ENCODE peak calls at places on chromosomes 1 and 21, in ten cellular contexts. Z is DND-41, Y is PC-9, R is fibroblast of lung, X is heart right ventricle, D is Panc1, M is mammary epithelial cell, I is lower lobe of right lung, A is ascending aorta, V is upper lobe of right lung. Q is an unnamed sample.

GRCh38 chr21:41090981-41091380 is 77.0 kb upstream of the BACE2 start:
- DNase-seq in D (no peak), I (peak), A (no peak), X (no peak), V (no peak), Y (no peak), Z (no peak), R (no peak), M (no peak), Q (no peak)

GRCh38 chr1:182038220-182038619 is 23.3 kb downstream of the ZNF648 start:
- DNase-seq in D (no peak), R (no peak), V (no peak), Y (no peak), I (no peak), Z (no peak), X (no peak), M (no peak), A (no peak), Q (no peak)

GRCh38 chr1:40650075-40650474 is 15.4 kb downstream of the RIMS3 start:
- DNase-seq in M (no peak), R (no peak), Z (no peak), V (no peak), X (no peak), D (no peak), Y (no peak), A (no peak), I (no peak), Q (no peak)

GRCh38 chr1:20151906-20152598 is 12.9 kb downstream of the PLA2G2F start:
- DNase-seq in A (no peak), X (peak), M (peak), I (peak), V (peak), Z (peak), R (peak), D (peak), Y (peak), Q (no peak)

GRCh38 chr1:2231667-2232254 is 3.6 kb downstream of the SKI start:
- DNase-seq in R (peak), D (no peak), I (peak), Y (peak), M (peak), Z (no peak), A (peak), V (peak), X (peak), Q (no peak)

GRCh38 chr21:34630536-34631143 is 15.7 kb upstream of the RCAN1 start:
- DNase-seq in R (peak), I (no peak), A (no peak), Y (no peak), M (peak), D (peak), Z (peak), V (no peak), X (peak), Q (no peak)

GRCh38 chr1:8670371-8670818 is 147.0 kb downstream of the RERE start:
- DNase-seq in R (no peak), M (no peak), X (no peak), Y (no peak), Z (no peak), D (no peak), A (no peak), I (no peak), V (no peak), Q (no peak)

GRCh38 chr1:195251900-195252299 is 1356.3 kb downstream of the KCNT2 start:
- DNase-seq in R (no peak), Z (no peak), D (no peak), M (no peak), Y (no peak), A (no peak), X (no peak), I (no peak), V (no peak), Q (no peak)

GRCh38 chr1:9194024-9194423 is 40.5 kb upstream of the H6PD start:
- DNase-seq in V (no peak), R (no peak), X (no peak), M (no peak), Z (no peak), Y (peak), A (no peak), I (no peak), D (no peak), Q (no peak)

GRCh38 chr1:16018749-16019515 is 1.1 kb upstream of the HSPB7 start:
- DNase-seq in A (no peak), Y (no peak), V (no peak), X (no peak), Z (no peak), I (no peak), D (no peak), M (no peak), R (no peak), Q (no peak)

DNA sequence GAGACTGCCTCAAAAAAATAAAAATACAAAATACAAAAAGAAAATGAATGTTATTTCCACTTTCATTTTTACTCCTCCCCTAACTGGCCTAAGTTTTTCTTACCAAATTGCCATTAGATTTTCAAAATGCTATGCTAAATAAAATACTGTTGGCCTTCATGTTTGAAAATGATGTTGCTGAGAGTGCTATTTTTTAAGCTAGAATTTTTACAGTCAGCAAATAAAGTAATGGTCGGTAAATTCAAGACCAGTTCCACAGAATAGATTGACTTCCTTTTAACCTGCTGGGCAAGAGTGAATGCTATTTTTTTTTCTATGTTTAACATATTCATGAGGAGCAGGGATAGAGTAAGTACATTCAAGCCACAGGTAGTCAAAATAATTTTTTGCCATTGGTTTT is 31.7 kb downstream of the ZNF281 start:
- DNase-seq in I (no peak), V (no peak), D (no peak), Z (no peak), R (no peak), Y (no peak), A (no peak), X (no peak), M (no peak), Q (no peak)
- H3K27ac ChIP-seq in I (no peak), V (no peak), D (peak), Z (no peak), R (no peak), Y (peak), A (no peak), X (no peak), M (no peak), Q (peak)

DNA sequence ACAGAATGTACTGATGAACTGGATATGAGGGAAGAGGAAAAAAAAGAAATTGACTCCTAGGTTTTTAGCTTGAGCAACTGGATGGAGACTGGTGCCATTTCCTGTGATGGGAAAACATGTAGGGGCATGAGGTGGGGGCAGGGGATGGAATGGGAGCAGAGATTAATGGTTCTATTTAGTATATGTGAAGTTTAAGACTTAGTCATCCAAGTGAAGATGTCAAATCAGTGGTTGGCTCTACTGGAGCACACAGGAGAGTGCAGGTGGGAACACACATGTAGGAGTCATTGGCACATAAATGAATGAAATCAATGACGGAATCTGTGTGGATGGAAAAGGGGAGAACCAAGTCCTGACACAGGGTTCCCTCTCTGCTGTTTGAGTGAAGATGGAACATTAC is 224.4 kb upstream of the COA6 start:
- DNase-seq in D (no peak), A (no peak), I (no peak), R (no peak), X (no peak), Z (no peak), V (no peak), M (peak), Y (no peak), Q (no peak)
- H3K27ac ChIP-seq in D (no peak), A (no peak), I (no peak), R (no peak), X (no peak), Z (no peak), V (no peak), M (peak), Y (no peak), Q (peak)

DNA sequence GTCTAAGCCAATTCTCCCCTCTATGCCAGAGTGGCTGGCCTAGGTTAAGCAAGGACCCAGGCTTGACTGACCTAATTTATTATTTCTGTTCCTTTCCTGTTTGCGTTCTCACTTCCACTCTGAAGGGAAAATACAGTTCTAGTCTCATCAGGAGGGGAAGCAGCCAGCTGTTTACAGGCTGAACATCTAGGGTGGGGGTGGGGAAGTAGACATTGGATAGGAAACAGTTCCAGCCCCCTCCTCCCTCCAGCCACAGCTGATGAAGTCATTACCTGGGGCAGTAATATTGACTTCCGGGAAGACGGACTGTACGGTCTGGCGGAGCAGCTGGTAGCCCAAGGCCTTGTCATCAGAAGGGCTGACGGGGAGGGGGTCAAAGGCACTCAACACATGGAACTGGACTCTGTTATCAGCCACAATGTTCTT is 17.6 kb downstream of the PM20D1 start:
- DNase-seq in D (no peak), A (no peak), V (no peak), Z (no peak), Y (no peak), R (no peak), M (no peak), X (no peak), I (no peak), Q (no peak)
- H3K27ac ChIP-seq in D (no peak), A (no peak), V (no peak), Z (no peak), Y (no peak), R (no peak), M (no peak), X (no peak), I (no peak), Q (no peak)

DNA sequence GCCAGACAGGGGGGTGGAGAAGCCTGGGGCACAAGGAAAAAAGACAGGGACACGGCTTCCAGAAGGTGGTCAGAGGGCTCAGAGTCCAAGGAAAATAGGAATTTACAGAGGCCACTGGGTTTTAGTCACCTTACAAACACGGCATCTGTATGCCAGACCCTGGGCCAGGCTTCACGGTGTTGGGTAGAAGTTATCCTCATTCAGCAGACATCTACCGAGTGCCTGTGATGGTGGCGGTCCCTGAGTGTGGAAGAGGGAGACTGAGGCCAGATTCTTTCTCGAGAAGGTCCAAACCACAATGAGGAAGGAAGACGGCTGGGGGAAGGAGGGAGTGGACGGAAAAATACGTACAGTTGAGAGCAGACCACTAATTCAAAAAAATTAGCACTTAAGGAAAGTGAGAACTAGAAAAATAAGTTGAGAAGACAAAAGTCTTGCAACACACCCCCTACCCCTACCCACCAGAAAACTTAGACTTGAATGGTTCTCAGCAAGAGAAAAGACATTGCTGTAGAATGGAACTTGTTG is 864 bp upstream of the BTG2 start:
- DNase-seq in A (no peak), M (no peak), I (no peak), Z (no peak), X (no peak), D (no peak), V (peak), Y (no peak), R (no peak), Q (no peak)
- H3K27ac ChIP-seq in A (peak), M (peak), I (peak), Z (peak), X (peak), D (peak), V (peak), Y (no peak), R (no peak), Q (peak)

DNA sequence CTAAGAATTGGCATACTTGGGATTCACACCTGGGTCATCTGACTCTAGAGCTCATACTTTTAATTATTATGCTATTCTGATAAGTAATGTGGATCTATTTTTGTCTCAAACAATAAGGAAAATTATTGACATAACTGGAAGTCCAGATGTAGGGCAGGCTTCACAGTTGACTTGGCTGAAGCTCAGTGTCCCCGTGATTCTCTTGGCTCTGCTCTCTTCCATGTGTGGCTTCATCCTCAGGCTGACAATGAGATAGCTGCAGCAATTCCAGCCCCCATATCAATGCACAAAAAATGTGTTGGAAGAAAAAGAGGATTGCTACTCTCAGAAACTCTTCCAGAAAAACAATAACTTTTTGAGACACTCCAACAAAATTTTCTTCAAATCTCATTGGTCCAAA is 23.8 kb downstream of the HSD11B1 start:
- DNase-seq in I (no peak), Y (no peak), R (no peak), D (no peak), A (no peak), V (no peak), Z (no peak), X (peak), M (no peak), Q (no peak)
- H3K27ac ChIP-seq in I (no peak), Y (no peak), R (no peak), D (no peak), A (no peak), V (no peak), Z (no peak), X (peak), M (no peak), Q (no peak)

GRCh38 chr1:198529414-198529813 is 11.1 kb downstream of the ATP6V1G3 start:
- DNase-seq in X (no peak), R (peak), Z (no peak), D (no peak), Y (no peak), V (no peak), M (no peak), A (no peak), I (no peak), Q (no peak)
- H3K27ac ChIP-seq in X (no peak), R (no peak), Z (no peak), D (no peak), Y (no peak), V (no peak), M (no peak), A (no peak), I (no peak), Q (no peak)

DNA sequence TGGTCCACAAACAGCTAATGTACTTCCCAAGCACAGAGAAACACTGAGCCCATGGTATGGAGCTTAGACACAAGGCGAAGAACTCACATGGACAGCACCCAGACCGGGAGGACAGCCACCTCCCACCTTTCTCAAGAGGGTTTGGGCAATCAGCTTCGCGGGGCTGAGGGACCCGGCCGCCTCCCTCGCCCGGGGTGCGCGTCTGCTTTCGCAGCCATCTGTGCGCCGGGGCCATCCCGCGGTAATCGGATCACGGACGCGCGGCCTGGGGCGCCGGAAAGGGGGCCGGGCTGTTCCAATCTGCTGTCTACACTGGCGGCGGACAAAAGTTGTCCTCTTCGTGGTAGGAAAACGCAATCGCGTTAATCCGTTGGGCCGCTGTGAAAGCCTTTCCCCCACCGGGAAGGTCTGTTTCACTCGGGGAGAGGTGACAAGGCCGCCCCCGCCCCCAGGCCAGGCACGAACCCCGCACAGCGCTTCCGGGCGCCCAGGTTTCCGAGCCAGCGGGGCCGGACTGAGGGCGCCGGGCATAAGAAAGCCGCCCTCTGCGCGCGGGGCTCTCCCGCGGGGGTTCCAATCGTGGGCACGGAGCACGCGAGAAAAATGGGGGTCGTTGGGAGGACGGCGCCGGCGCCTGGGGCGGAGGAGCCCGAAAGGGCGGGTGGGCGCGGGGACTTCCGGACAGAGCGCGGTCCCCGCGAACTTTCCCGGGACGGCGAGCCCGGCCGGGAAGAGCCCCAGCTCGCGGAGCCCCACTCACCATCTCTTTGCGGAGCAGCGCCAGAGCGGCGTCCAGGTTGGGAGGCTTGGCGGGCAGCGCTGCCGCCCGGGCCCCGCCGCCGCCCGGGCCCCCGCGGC is 664 bp downstream of the FAM89A start:
- DNase-seq in R (peak), X (peak), A (no peak), Z (peak), Y (no peak), M (peak), D (no peak), I (peak), V (peak), Q (no peak)
- H3K27ac ChIP-seq in R (no peak), X (peak), A (no peak), Z (no peak), Y (no peak), M (no peak), D (no peak), I (peak), V (peak), Q (no peak)

GRCh38 chr1:119626841-119627240 is 21.2 kb downstream of the ZNF697 start:
- DNase-seq in D (no peak), R (peak), Y (no peak), Z (no peak), V (no peak), X (peak), M (no peak), A (no peak), I (no peak), Q (no peak)
- H3K27ac ChIP-seq in D (no peak), R (peak), Y (no peak), Z (no peak), V (no peak), X (peak), M (no peak), A (peak), I (no peak), Q (no peak)